ENCODE peak calls at places on chromosomes 3 and 15, in seven cellular contexts. D is stimulated activated CD8-positive, alpha-beta memory T cell treated with anti-CD3 and anti-CD28 coated beads, Interleukin-2, amount 100 ng/mL, for 48 hours; P is NCI-H345; M is left colon; V is heart left ventricle; N is GM04504; Q is NCI-H1417. G is an unnamed sample.

GRCh38 chr3:123719785-123720531 is 135.1 kb upstream of the HACD2 start:
- DNase-seq in V (peak; percentile 57), N (no peak), M (peak; percentile 37), Q (no peak), P (no peak), D (no peak), G (no peak)

GRCh38 chr3:76576201-76576600 is 463.7 kb upstream of the ROBO2 start:
- DNase-seq in N (no peak), V (no peak), P (no peak), Q (no peak), M (no peak), D (no peak), G (no peak)

GRCh38 chr3:171328419-171329082 is 131.7 kb downstream of the TNIK start:
- DNase-seq in V (no peak), Q (no peak), P (no peak), D (no peak), M (peak; percentile 56), N (no peak), G (no peak)

GRCh38 chr15:91866371-91866905 is 12.9 kb downstream of the SLCO3A1 start:
- DNase-seq in N (no peak), D (no peak), V (no peak), M (no peak), Q (peak; percentile 81), P (no peak), G (no peak)

GRCh38 chr3:43879166-43879565 is 188.4 kb downstream of the ABHD5 start:
- DNase-seq in M (peak; percentile 12), N (no peak), V (no peak), Q (peak; percentile 57), D (no peak), P (peak; percentile 63), G (no peak)

GRCh38 chr15:40331637-40332036 is 8.1 kb downstream of the INAFM2 start:
- DNase-seq in M (peak; percentile 1), N (no peak), D (no peak), Q (no peak), P (no peak), V (no peak), G (no peak)

GRCh38 chr3:207973-208372 is 11.4 kb downstream of the CHL1 start:
- DNase-seq in P (no peak), M (no peak), V (no peak), Q (peak; percentile 22), D (no peak), N (no peak), G (no peak)

GRCh38 chr15:48855501-48856440 is 22.2 kb upstream of the EID1 start:
- DNase-seq in D (no peak), N (peak; percentile 30), V (no peak), P (no peak), M (peak; percentile 31), Q (peak; percentile 32), G (no peak)

GRCh38 chr3:13452490-13453335 is 27.4 kb upstream of the HDAC11 start:
- DNase-seq in Q (peak; percentile 60), D (no peak), N (peak; percentile 23), V (peak; percentile 37), M (peak; percentile 26), P (peak; percentile 56), G (peak; percentile 15)

GRCh38 chr3:134392336-134392983 is 18.2 kb upstream of the AMOTL2 start:
- DNase-seq in V (peak; percentile 53), P (peak; percentile 40), N (no peak), D (no peak), Q (peak; percentile 16), M (no peak), G (no peak)

GRCh38 chr15:59549826-59550225 is 61.8 kb upstream of the GCNT3 start:
- DNase-seq in M (no peak), Q (peak; percentile 57), N (no peak), D (no peak), P (no peak), V (no peak), G (no peak)

GRCh38 chr3:54891540-54891897 is 36.3 kb downstream of the LRTM1 start:
- DNase-seq in M (peak; percentile 67), P (peak; percentile 53), D (no peak), N (peak; percentile 96), V (peak; percentile 72), Q (peak; percentile 71), G (peak; percentile 41)

GRCh38 chr15:99324082-99324620 is 72.9 kb downstream of the LRRC28 start:
- DNase-seq in P (no peak), M (no peak), D (peak; percentile 2), N (peak; percentile 48), V (peak; percentile 23), Q (no peak), G (no peak)

GRCh38 chr3:170741756-170742530 is 128.1 kb downstream of the RPL22L1 start:
- DNase-seq in M (no peak), D (no peak), V (no peak), N (no peak), P (no peak), Q (no peak), G (no peak)

GRCh38 chr3:167882057-167882667 is 146.6 kb downstream of the SERPINI1 start:
- DNase-seq in P (peak; percentile 38), M (no peak), V (no peak), Q (peak; percentile 82), D (no peak), N (peak; percentile 10), G (peak; percentile 61)

GRCh38 chr3:52248816-52249547 is 3.4 kb downstream of the PPM1M start:
- DNase-seq in P (no peak), Q (peak; percentile 29), D (no peak), N (no peak), M (peak; percentile 49), V (no peak), G (no peak)

GRCh38 chr3:127753338-127753737 is 69.0 kb downstream of the MGLL start:
- DNase-seq in V (no peak), N (no peak), P (no peak), Q (no peak), M (no peak), D (no peak), G (no peak)

GRCh38 chr3:107662586-107662985 is 139.8 kb downstream of the BBX start:
- DNase-seq in N (no peak), Q (no peak), P (no peak), D (no peak), M (no peak), V (no peak), G (no peak)

GRCh38 chr3:49900491-49901153 is 3.1 kb downstream of the MST1R start:
- DNase-seq in P (no peak), N (no peak), Q (no peak), M (peak; percentile 85), V (peak; percentile 47), D (no peak), G (peak; percentile 37)

GRCh38 chr15:20353966-20354883 is 187.4 kb downstream of the GOLGA6L6 start:
- DNase-seq in Q (no peak), N (no peak), D (no peak), P (no peak), V (no peak), M (no peak), G (no peak)

GRCh38 chr15:49918106-49918505 is 200.9 kb downstream of the ATP8B4 start:
- DNase-seq in Q (no peak), V (peak; percentile 29), N (no peak), P (peak; percentile 16), D (no peak), M (no peak), G (no peak)

GRCh38 chr3:78879516-78879860 is 888.3 kb downstream of the ROBO1 start:
- DNase-seq in D (no peak), Q (no peak), V (no peak), P (no peak), M (no peak), N (no peak), G (no peak)

GRCh38 chr15:25805006-25805405 is 58.1 kb downstream of the ATP10A start:
- DNase-seq in M (no peak), P (no peak), V (no peak), D (no peak), Q (no peak), N (no peak), G (no peak)

GRCh38 chr3:188164248-188164687 is 10.3 kb downstream of the LPP start:
- DNase-seq in Q (peak; percentile 24), V (no peak), D (no peak), M (peak; percentile 68), N (no peak), P (no peak), G (no peak)

GRCh38 chr15:69543681-69544080 is 91.1 kb downstream of the RPLP1 start:
- DNase-seq in Q (no peak), D (no peak), N (no peak), V (no peak), M (no peak), P (no peak), G (no peak)

GRCh38 chr15:26157081-26157480 is 294.0 kb upstream of the ATP10A start:
- DNase-seq in V (no peak), D (no peak), P (no peak), N (no peak), M (no peak), Q (peak; percentile 66), G (peak; percentile 43)

GRCh38 chr15:45604321-45604720 is 17.1 kb downstream of the BLOC1S6 start:
- DNase-seq in M (no peak), V (no peak), D (no peak), N (no peak), P (no peak), Q (no peak), G (no peak)

GRCh38 chr15:70197945-70198361 is 100.2 kb upstream of the TLE3 start:
- DNase-seq in P (no peak), N (no peak), V (no peak), M (no peak), D (no peak), Q (no peak), G (no peak)

GRCh38 chr15:68791431-68792283 is 29.0 kb downstream of the ANP32A start:
- DNase-seq in M (no peak), Q (no peak), N (no peak), V (no peak), D (peak; percentile 37), P (no peak), G (no peak)

GRCh38 chr3:30617653-30618052 is 11.3 kb downstream of the TGFBR2 start:
- DNase-seq in P (no peak), N (no peak), V (no peak), Q (no peak), M (no peak), D (no peak), G (no peak)

GRCh38 chr3:12392101-12392878 is 92.0 kb upstream of the TSEN2 start:
- DNase-seq in V (no peak), Q (no peak), P (no peak), M (no peak), D (no peak), N (no peak), G (no peak)

GRCh38 chr15:91867581-91868026 is 14.1 kb downstream of the SLCO3A1 start:
- DNase-seq in Q (no peak), P (no peak), M (peak; percentile 77), N (no peak), D (no peak), V (peak; percentile 80), G (no peak)

GRCh38 chr3:61848885-61849284 is 287.5 kb downstream of the PTPRG start:
- DNase-seq in M (no peak), D (no peak), V (peak; percentile 64), Q (no peak), N (peak; percentile 67), P (no peak), G (no peak)

GRCh38 chr3:176872771-176873209 is 324.5 kb downstream of the TBL1XR1 start:
- DNase-seq in Q (peak; percentile 40), N (peak; percentile 9), P (peak; percentile 45), M (peak; percentile 56), V (no peak), D (peak; percentile 3), G (peak; percentile 8)

GRCh38 chr3:24583004-24583403 is 88.4 kb upstream of the THRB start:
- DNase-seq in V (no peak), D (no peak), M (no peak), N (peak; percentile 3), Q (peak; percentile 5), P (no peak), G (no peak)

GRCh38 chr3:14175383-14176037 is 2.9 kb downstream of the XPC start:
- DNase-seq in N (peak; percentile 28), D (no peak), Q (no peak), M (no peak), V (no peak), P (no peak), G (no peak)

G was measured in NCI-H774.